ENCODE peak calls at places on chromosomes 1 and 21, in four cellular contexts. Z is RWPE1, I is A549, G is tibial artery. N is an unnamed sample.

GRCh38 chr1:35505911-35506798 is 51.0 kb downstream of the KIAA0319L start:
- DNase-seq in Z (peak; percentile 8), I (no peak), G (no peak), N (peak; percentile 33)

GRCh38 chr1:242691603-242691945 is 167.1 kb upstream of the PLD5 start:
- DNase-seq in I (no peak), G (no peak), Z (no peak), N (no peak)

GRCh38 chr1:6258675-6259074 is 2.2 kb downstream of the GPR153 start:
- DNase-seq in I (no peak), Z (no peak), G (no peak), N (no peak)

GRCh38 chr1:191140038-191140437 is 662.4 kb upstream of the BRINP3 start:
- DNase-seq in G (no peak), Z (no peak), I (no peak), N (no peak)

GRCh38 chr1:59827055-59827643 is 12.4 kb downstream of the HOOK1 start:
- DNase-seq in Z (no peak), G (no peak), I (no peak), N (no peak)

GRCh38 chr1:97467445-97467844 is 453.4 kb downstream of the DPYD start:
- DNase-seq in G (no peak), I (no peak), Z (no peak), N (no peak)

GRCh38 chr1:179831225-179831624 is 46.4 kb downstream of the TOR1AIP2 start:
- DNase-seq in G (no peak), I (no peak), Z (no peak), N (no peak)

GRCh38 chr1:199724049-199724448 is 303.5 kb upstream of the NR5A2 start:
- DNase-seq in I (no peak), G (no peak), Z (no peak), N (no peak)

GRCh38 chr21:31310750-31311149 is 33.3 kb downstream of the TIAM1 start:
- DNase-seq in G (no peak), Z (peak; percentile 63), I (no peak), N (no peak)

GRCh38 chr1:198155253-198155652 is 1.5 kb upstream of the NEK7 start:
- DNase-seq in I (no peak), G (no peak), Z (peak; percentile 60), N (no peak)

GRCh38 chr1:185656663-185657062 is 77.5 kb upstream of the HMCN1 start:
- DNase-seq in G (no peak), I (no peak), Z (no peak), N (no peak)

GRCh38 chr1:212700892-212701819 is 1.5 kb upstream of the BATF3 start:
- DNase-seq in I (peak; percentile 38), G (peak; percentile 72), Z (no peak), N (peak; percentile 42)

GRCh38 chr1:184598403-184598802 is 156.3 kb downstream of the EDEM3 start:
- DNase-seq in Z (no peak), I (no peak), G (no peak), N (no peak)

GRCh38 chr1:20357796-20358195 is 67.1 kb downstream of the VWA5B1 start:
- DNase-seq in I (no peak), G (no peak), Z (no peak), N (no peak)

GRCh38 chr1:218943371-218943770 is 230.3 kb upstream of the LYPLAL1 start:
- DNase-seq in Z (no peak), G (no peak), I (no peak), N (no peak)

GRCh38 chr1:178650950-178651461 is 74.0 kb upstream of the RALGPS2 start:
- DNase-seq in I (no peak), Z (no peak), G (no peak), N (no peak)

GRCh38 chr21:45895778-45896370 is 85.7 kb upstream of the COL6A1 start:
- DNase-seq in I (no peak), G (no peak), Z (no peak), N (peak; percentile 70)

GRCh38 chr21:17045214-17045835 is 467.5 kb upstream of the CXADR start:
- DNase-seq in G (no peak), I (no peak), Z (no peak), N (no peak)

GRCh38 chr1:65830306-65830705 is 37.6 kb downstream of the PDE4B start:
- DNase-seq in Z (no peak), I (no peak), G (no peak), N (no peak)

GRCh38 chr1:204359474-204360255 is at the start of gene PLEKHA6:
- DNase-seq in Z (no peak), G (no peak), I (no peak), N (peak; percentile 62)

GRCh38 chr1:12552111-12552888 is 65.7 kb downstream of the DHRS3 start:
- DNase-seq in I (no peak), G (no peak), Z (no peak), N (peak; percentile 65)

GRCh38 chr1:156608981-156609380 is 7.7 kb upstream of the GPATCH4 start:
- DNase-seq in G (no peak), I (no peak), Z (peak; percentile 58), N (no peak)

GRCh38 chr1:151892190-151892589 is 17.1 kb downstream of the THEM4 start:
- DNase-seq in G (no peak), I (no peak), Z (no peak), N (no peak)

GRCh38 chr1:90114521-90115141 is 119.7 kb downstream of the ZNF326 start:
- DNase-seq in G (no peak), I (peak; percentile 20), Z (peak; percentile 44), N (no peak)

GRCh38 chr1:240693036-240693435 is 81.1 kb upstream of the GREM2 start:
- DNase-seq in I (no peak), G (no peak), Z (no peak), N (no peak)

GRCh38 chr1:240695416-240695815 is 83.5 kb upstream of the GREM2 start:
- DNase-seq in I (no peak), Z (no peak), G (no peak), N (no peak)

GRCh38 chr1:240693844-240694243 is 81.9 kb upstream of the GREM2 start:
- DNase-seq in G (no peak), I (no peak), Z (no peak), N (no peak)

GRCh38 chr1:240691521-240692338 is 79.8 kb upstream of the GREM2 start:
- DNase-seq in I (peak; percentile 26), G (peak; percentile 42), Z (peak; percentile 51), N (no peak)

GRCh38 chr1:240692339-240692705 is 80.4 kb upstream of the GREM2 start:
- DNase-seq in G (no peak), I (no peak), Z (no peak), N (no peak)
- TF ChIP-seq CTCF in G (no peak), I (no peak), Z (peak; percentile 32), N (no peak)

GRCh38 chr1:235935506-235936224 is 69.0 kb upstream of the LYST start:
- DNase-seq in I (no peak), Z (no peak), G (peak; percentile 57), N (no peak)
- H3K27ac ChIP-seq in I (no peak overlapping the region), Z (no peak overlapping the region), G (no peak overlapping the region), N (no peak overlapping the region)

DNA sequence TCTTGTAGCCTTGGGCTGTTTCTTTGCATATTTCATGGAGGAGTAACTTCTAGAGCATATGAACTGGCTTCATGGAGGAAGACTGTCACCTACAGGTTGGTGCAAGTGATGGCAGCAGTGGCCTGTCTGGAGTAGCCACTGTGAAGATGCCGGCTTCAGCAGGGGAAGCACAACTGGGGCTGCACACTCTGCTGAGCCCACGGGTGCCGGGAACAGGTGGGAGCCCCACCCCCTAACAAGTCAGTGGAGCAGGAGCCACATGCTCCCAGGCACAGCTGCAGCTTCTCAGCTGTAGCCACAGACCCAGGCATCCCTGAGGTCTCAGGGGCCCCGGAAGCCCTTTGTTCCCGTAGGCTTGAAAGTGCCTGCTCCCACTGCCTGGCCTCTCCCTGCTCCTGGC is 43.2 kb upstream of the C1orf185 start:
- DNase-seq in I (no peak), G (no peak), Z (no peak), N (no peak)
- TF ChIP-seq CTCF in I (no peak), G (no peak), Z (no peak), N (no peak)

GRCh38 chr1:230861489-230861888 is 6.8 kb downstream of the C1orf198 start:
- DNase-seq in G (no peak), Z (no peak), I (no peak), N (no peak)
- H3K27ac ChIP-seq in G (peak overlapping the region; percentile 89), Z (no peak overlapping the region), I (no peak overlapping the region), N (no peak overlapping the region)

GRCh38 chr1:230581446-230582079 is 60.7 kb upstream of the COG2 start:
- DNase-seq in I (peak; percentile 18), G (no peak), Z (no peak), N (peak; percentile 41)
- TF ChIP-seq CTCF in I (peak; percentile 21), G (no peak), Z (no peak), N (no peak)

DNA sequence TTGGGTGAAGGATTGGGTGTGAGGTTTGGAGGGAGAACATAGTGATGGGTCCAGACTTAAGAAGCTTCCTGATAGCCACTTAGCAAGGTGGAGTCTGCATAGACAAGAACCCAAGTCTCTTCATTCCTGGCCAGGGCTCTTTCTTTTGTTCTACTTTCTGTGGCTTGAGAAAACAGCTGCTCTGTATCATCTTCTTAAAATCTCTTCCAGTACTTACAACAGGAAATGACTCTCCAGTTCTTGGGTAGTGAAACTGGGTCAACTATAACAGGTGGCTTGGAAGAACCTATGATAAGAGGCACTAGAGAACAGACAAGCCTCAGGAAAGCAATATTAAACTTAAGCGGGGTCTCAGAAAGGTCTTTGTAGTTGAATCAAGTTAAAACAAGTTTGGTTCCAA is 148.1 kb upstream of the USP24 start:
- DNase-seq in I (no peak), G (no peak), Z (no peak), N (no peak)
- H3K27ac ChIP-seq in I (no peak overlapping the region), G (no peak overlapping the region), Z (no peak overlapping the region), N (no peak overlapping the region)

DNA sequence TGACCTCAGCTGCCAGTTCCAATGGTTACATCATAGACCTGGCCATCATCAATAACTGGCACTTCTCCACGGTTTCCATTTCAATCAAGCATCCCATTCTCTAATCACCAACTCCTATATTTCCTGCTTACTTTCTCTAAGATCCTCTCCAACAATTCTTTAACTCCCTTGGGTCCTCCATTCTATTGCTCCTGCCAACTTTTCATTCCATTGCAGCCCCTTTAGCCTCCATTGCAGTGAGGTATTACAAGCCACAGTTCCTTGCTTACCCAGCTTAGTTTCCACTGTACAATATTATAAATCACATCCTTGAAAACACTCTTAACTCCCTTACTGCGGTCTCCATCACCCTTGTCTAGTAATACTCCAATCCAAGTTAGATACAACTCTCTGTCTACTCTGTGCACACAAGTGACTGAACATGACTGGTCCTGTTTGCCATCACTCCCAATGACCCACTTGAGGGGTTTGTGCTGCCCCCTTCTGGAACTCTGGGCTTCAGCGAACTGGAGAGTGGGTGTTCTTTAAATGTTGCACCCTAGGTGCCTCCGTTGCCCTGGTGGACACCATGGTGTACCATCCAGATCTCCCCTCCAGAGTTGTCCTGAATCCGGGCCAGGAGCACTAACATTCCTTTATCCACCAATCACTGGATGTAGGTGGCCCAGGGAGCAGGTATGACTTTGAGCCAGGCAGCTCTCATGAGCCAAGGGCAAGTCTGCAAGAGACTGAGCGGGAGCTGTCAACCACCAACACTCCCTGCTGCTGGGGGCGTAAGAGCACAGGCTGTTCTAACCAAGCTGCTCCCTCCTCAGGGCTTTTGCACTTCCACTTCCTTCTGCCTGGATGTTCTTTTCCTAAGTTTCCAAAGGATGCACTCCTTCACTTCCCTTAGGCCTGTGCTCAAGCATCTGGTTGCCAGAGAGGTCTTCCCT is 3.7 kb upstream of the FNDC7 start:
- DNase-seq in G (no peak), Z (no peak), I (peak; percentile 12), N (no peak)
- TF ChIP-seq CTCF in G (no peak), Z (no peak), I (no peak), N (peak; percentile 25)

N was measured in upper lobe of left lung.